ENCODE peak calls at places on chromosomes 7 and 10, in five cellular contexts. M is K562, Z is HepG2, V is H1, A is GM12878. L is an unnamed sample.

GRCh38 chr7:55030314-55030713 is 11.5 kb downstream of the EGFR start:
- DNase-seq in M (no peak), Z (no peak), V (no peak), A (no peak), L (no peak)

GRCh38 chr10:101014230-101014884 is 14.7 kb downstream of the LZTS2 start:
- DNase-seq in M (peak), Z (no peak), V (no peak), A (no peak), L (peak)

GRCh38 chr10:54815583-54815982 is 14.6 kb upstream of the PCDH15 start:
- DNase-seq in M (no peak), Z (no peak), V (no peak), A (no peak), L (no peak)

GRCh38 chr7:130491841-130492518 is at the start of gene MEST:
- DNase-seq in M (no peak), Z (no peak), V (no peak), A (no peak), L (no peak)

GRCh38 chr10:97028126-97028831 is 157.5 kb downstream of the SLIT1 start:
- DNase-seq in M (no peak), Z (no peak), V (no peak), A (no peak), L (no peak)

GRCh38 chr10:53619678-53620077 is 847.1 kb upstream of the MBL2 start:
- DNase-seq in M (no peak), Z (peak), V (no peak), A (no peak), L (peak)

GRCh38 chr7:18890134-18890533 is 227.3 kb downstream of the TWIST1 start:
- DNase-seq in M (no peak), Z (no peak), V (no peak), A (no peak), L (no peak)

GRCh38 chr10:72310241-72310633 is 36.5 kb downstream of the DDIT4 start:
- DNase-seq in M (no peak), Z (no peak), V (no peak), A (no peak), L (no peak)

GRCh38 chr7:155860840-155861479 is 48.7 kb upstream of the SHH start:
- DNase-seq in M (no peak), Z (no peak), V (no peak), A (no peak), L (peak)

GRCh38 chr10:132422169-132422691 is 25.2 kb downstream of the PWWP2B start:
- DNase-seq in M (peak), Z (no peak), V (no peak), A (no peak), L (no peak)

GRCh38 chr7:108454674-108455523 is 1.3 kb downstream of the NRCAM start:
- DNase-seq in M (no peak), Z (no peak), V (no peak), A (no peak), L (peak)

GRCh38 chr10:71157435-71157834 is 54.9 kb upstream of the UNC5B start:
- DNase-seq in M (no peak), Z (no peak), V (no peak), A (no peak), L (no peak)

GRCh38 chr10:60903096-60903495 is 40.9 kb downstream of the RHOBTB1 start:
- DNase-seq in M (no peak), Z (peak), V (no peak), A (no peak), L (no peak)

GRCh38 chr10:4315529-4315928 is 510.5 kb upstream of the AKR1E2 start:
- DNase-seq in M (no peak), Z (no peak), V (no peak), A (no peak), L (no peak)

GRCh38 chr7:22319424-22320403 is 37.2 kb downstream of the RAPGEF5 start:
- DNase-seq in M (no peak), Z (no peak), V (no peak), A (no peak), L (no peak)

GRCh38 chr7:111933614-111934013 is 272.6 kb downstream of the DOCK4 start:
- DNase-seq in M (no peak), Z (no peak), V (no peak), A (no peak), L (no peak)

GRCh38 chr7:112422842-112423496 is 27.3 kb upstream of the IFRD1 start:
- DNase-seq in M (peak), Z (peak), V (peak), A (no peak), L (peak)

GRCh38 chr10:5500162-5500670 is 846 bp upstream of the CALML5 start:
- DNase-seq in M (no peak), Z (no peak), V (no peak), A (no peak), L (no peak)

GRCh38 chr7:157431173-157431950 is 94.6 kb downstream of the DNAJB6 start:
- DNase-seq in M (peak), Z (no peak), V (no peak), A (no peak), L (no peak)

GRCh38 chr10:117216611-117217195 is 19.4 kb downstream of the KCNK18 start:
- DNase-seq in M (peak), Z (peak), V (peak), A (no peak), L (peak)

GRCh38 chr7:98168181-98168903 is 42.9 kb upstream of the BHLHA15 start:
- DNase-seq in M (peak), Z (peak), V (peak), A (peak), L (peak)

GRCh38 chr10:68333452-68333851 is 724 bp upstream of the PBLD start:
- DNase-seq in M (no peak), Z (no peak), V (no peak), A (no peak), L (no peak)

GRCh38 chr10:71998119-71998839 is 34.1 kb downstream of the CHST3 start:
- DNase-seq in M (no peak), Z (no peak), V (no peak), A (no peak), L (no peak)

GRCh38 chr10:653991-654646 is 35.3 kb downstream of the DIP2C start:
- DNase-seq in M (no peak), Z (no peak), V (no peak), A (no peak), L (no peak)

GRCh38 chr10:110989016-110989415 is 69.6 kb downstream of the SHOC2 start:
- DNase-seq in M (no peak), Z (no peak), V (no peak), A (no peak), L (no peak)

GRCh38 chr10:99685232-99686041 is 26.1 kb downstream of the ENTPD7 start:
- DNase-seq in M (no peak), Z (no peak), V (no peak), A (peak), L (no peak)

GRCh38 chr10:130453036-130453720 is 317.0 kb downstream of the GLRX3 start:
- DNase-seq in M (no peak), Z (no peak), V (no peak), A (no peak), L (no peak)

GRCh38 chr10:23556727-23557440 is 118.0 kb downstream of the OTUD1 start:
- DNase-seq in M (no peak), Z (no peak), V (no peak), A (no peak), L (no peak)

GRCh38 chr10:26737730-26738129 is 40.2 kb downstream of the PDSS1 start:
- DNase-seq in M (no peak), Z (no peak), V (no peak), A (peak), L (no peak)

DNA sequence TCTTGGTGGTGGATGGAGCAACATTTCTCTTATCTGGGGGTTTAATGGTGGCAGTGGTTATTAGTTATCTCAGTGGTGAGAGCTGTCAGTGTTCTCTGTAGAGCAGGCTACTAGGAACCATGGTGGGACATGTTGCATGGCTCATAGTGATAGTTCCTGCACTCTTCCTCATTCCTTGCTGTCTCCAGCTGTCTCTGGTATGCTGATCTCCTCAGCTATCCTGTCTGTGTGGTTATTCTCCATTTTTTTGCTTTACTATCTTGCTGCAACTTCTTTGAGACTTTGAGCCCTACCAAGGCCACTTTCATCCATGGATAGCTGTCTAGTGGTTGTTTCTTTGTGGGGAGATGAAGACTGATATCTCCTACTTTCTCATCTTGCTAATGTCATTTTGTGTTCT is 44.0 kb downstream of the CCDC7 start:
- DNase-seq in M (no peak), Z (no peak), V (no peak), A (no peak), L (no peak)
- TF ChIP-seq RFX5 in M (no peak), Z (no peak), V (no peak), A (no peak), L (no peak)

DNA sequence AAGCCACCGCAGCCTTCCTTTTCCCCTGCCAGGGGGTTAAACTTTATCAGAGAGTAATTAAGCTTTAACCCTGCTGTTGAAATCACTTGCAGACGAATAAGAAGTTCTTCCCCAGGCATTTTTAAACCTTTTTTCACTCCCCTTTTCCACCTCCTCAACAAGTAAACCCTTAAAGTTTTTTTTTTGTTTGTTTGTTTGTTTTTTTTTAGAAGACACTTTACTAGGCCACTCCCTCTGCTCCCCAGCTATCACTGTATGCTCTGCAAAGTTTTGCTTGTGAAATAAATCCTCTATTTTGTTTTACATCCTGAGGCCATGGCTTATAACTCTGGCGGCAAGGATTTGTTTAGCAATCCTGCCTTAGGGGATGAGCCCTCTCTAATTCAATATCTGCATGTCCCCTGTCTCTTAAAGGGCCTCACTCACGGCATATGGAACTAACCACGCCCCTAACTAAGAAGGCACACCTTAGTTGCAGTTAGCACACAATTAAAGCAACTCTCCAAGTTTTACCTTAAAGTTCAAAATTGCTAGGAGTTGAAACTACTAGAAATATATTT is 1354.7 kb upstream of the LRRTM3 start:
- DNase-seq in M (no peak), Z (peak), V (no peak), A (no peak), L (peak)
- TF ChIP-seq HDAC2 in M (no peak), Z (no peak), V (no peak), A (no peak), L (no peak)

GRCh38 chr7:14748461-14748860 is 154.1 kb downstream of the DGKB start:
- DNase-seq in M (no peak), Z (no peak), V (no peak), A (no peak), L (no peak)
- TF ChIP-seq RFX5 in M (no peak), Z (no peak), V (no peak), A (no peak), L (no peak)

GRCh38 chr10:17396004-17396403 is 58.4 kb downstream of the ST8SIA6 start:
- DNase-seq in M (no peak), Z (no peak), V (no peak), A (no peak), L (no peak)
- TF ChIP-seq HDAC2 in M (no peak), Z (no peak), V (no peak), A (no peak), L (no peak)

GRCh38 chr10:114703377-114704125 is 45.5 kb upstream of the ABLIM1 start:
- DNase-seq in M (peak), Z (peak), V (no peak), A (no peak), L (peak)
- TF ChIP-seq RFX5 in M (no peak), Z (no peak), V (no peak), A (no peak), L (no peak)

GRCh38 chr10:11794566-11794965 is 28.6 kb upstream of the PROSER2 start:
- DNase-seq in M (no peak), Z (peak), V (no peak), A (no peak), L (peak)

GRCh38 chr10:11796439-11796838 is 26.7 kb upstream of the PROSER2 start:
- DNase-seq in M (no peak), Z (no peak), V (no peak), A (no peak), L (no peak)

GRCh38 chr10:11795101-11795920 is 27.8 kb upstream of the PROSER2 start:
- DNase-seq in M (no peak), Z (no peak), V (no peak), A (no peak), L (no peak)

GRCh38 chr10:11797281-11797680 is 25.9 kb upstream of the PROSER2 start:
- DNase-seq in M (no peak), Z (no peak), V (no peak), A (no peak), L (no peak)

DNA sequence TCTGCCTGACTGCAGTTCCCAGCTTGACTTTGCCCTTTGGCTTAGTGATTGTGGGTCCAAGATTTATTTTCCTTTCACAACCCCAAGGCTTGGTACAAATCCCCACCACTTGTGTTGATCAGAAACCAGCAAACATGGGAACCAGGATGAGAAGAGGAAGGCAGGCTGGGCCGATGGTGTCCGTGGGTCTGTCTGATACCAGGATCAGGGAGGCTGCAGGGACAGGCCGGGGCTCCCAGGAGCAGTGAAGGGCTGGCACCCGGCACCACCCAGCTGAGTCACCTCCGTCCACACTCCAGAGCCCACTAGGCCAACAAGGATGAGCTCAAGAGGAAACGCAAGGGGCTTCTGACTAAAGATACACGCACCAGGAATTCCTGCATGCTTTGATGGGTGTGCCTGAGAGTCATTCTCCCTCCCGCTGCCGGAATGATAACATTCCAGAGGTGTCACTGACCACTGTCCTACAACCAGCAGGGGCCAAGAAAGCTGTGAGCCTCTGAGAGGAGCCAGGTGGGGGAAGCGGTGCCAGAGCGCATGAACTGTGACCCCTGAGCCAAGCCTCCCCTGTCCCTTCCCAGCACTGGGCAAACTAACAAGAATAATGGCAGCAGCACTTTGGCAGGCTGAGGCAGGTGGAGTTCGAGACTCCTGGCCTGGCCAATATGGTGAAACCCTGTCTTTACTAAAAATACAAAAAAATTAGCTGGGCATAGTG is 29.2 kb upstream of the PROSER2 start:
- DNase-seq in M (no peak), Z (peak), V (no peak), A (no peak), L (peak)
- TF ChIP-seq HDAC2 in M (no peak), Z (peak), V (no peak), A (no peak), L (no peak)

GRCh38 chr10:109126016-109126415 is 797.3 kb downstream of the XPNPEP1 start:
- DNase-seq in M (no peak), Z (no peak), V (no peak), A (no peak), L (no peak)

GRCh38 chr10:109126541-109126940 is 796.8 kb downstream of the XPNPEP1 start:
- DNase-seq in M (no peak), Z (no peak), V (no peak), A (no peak), L (no peak)

GRCh38 chr10:109127363-109127762 is 795.9 kb downstream of the XPNPEP1 start:
- DNase-seq in M (no peak), Z (no peak), V (no peak), A (no peak), L (no peak)
- TF ChIP-seq RFX5 in M (no peak), Z (no peak), V (no peak), A (no peak), L (no peak)

GRCh38 chr10:125007436-125007835 is 65.5 kb downstream of the ZRANB1 start:
- DNase-seq in M (no peak), Z (no peak), V (no peak), A (no peak), L (no peak)

GRCh38 chr10:125008689-125009579 is 67.0 kb downstream of the ZRANB1 start:
- DNase-seq in M (no peak), Z (no peak), V (no peak), A (no peak), L (no peak)

GRCh38 chr10:125005312-125006187 is 63.6 kb downstream of the ZRANB1 start:
- DNase-seq in M (no peak), Z (no peak), V (no peak), A (no peak), L (no peak)

GRCh38 chr10:125006188-125006680 is 64.3 kb downstream of the ZRANB1 start:
- DNase-seq in M (no peak), Z (no peak), V (no peak), A (no peak), L (no peak)

DNA sequence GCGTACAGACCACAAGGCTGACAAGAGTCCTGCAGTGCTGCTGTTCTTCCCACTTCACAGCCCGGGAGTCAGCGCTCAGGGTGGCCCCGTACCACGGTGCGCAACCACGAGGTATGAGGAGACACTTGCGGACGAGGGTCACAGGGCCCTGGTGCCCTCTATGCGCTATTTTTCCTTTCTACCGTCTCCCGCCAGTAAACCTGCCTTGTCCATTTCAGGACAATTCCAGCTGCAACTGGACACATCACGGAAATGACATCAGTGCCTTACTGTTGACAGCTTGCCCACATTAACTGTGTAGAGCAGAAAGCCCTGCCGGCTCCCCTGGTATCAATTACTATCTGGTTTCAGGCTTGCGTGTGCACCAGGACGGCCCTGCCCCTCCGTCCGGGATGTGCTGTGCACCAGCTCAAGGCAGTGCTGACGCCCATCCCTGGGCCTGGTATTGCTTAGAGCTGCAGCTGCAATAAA is 65.0 kb downstream of the ZRANB1 start:
- DNase-seq in M (no peak), Z (no peak), V (no peak), A (no peak), L (no peak)
- TF ChIP-seq HDAC2 in M (no peak), Z (no peak), V (no peak), A (no peak), L (no peak)

DNA sequence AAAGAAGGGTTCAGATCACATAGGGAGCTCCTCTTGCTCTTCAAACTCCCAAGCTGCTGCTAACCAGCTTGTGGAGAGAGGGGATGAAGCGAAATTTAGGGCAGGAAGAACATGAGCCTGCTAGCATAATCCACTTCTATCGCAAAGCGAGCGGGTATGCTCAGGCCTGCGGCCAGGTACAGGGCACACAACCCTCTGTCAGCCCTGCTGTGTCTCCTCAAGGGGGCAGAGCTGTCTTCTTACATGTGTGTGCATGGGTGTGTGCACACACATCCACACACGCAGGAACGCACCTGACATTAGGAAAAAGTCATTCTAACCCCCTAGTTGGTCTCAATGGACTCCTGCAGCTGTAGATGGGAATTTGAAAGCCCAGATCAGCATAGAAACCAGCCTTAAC is 80.2 kb downstream of the PPP1R3C start:
- DNase-seq in M (no peak), Z (no peak), V (no peak), A (no peak), L (peak)
- TF ChIP-seq RFX5 in M (no peak), Z (no peak), V (no peak), A (no peak), L (no peak)

DNA sequence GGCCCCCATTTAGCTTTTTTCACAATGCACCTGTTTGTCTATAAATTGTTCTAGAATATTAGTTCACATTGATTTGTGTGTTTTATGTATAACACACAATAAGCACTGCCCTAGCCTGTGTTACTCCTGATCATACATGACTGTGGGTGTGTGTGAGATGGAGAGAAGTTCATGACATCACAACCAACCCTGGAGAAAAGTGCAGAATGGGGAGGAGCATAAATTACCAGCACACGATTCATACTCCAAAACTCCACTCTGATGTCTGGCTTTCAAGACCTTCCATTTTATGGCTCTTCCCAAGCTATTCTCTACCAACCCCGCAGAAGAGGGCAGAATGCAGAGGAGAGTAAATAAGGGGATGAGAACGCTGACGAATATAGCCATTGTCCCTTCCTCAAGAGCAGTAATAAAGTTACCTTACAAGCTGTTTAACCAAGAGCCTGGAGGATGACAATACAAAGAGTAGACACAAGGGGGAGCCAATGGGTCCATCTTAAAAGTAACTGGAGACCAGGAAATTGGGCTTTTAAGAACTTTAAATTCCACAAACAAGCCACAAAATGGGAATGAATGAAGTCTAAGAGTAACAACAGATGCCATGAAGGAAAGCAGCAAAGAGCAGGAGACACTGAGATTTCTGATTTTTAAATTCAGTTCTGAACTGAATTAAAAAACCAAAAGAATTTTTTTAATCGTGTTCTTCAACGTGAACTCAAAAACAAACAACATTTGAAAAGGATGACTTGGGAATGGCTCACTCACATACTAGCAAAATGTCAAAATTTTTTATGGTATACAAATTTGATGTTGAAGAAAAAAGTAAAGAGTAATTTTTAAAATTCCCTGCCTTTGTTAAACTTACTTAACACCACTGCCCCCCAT is 159.6 kb downstream of the PARD3 start:
- DNase-seq in M (peak), Z (peak), V (peak), A (no peak), L (peak)
- TF ChIP-seq HDAC2 in M (no peak), Z (no peak), V (no peak), A (no peak), L (no peak)

L was measured in A549.